ENCODE peak calls at places on chromosome 19, in six cellular contexts. A is IMR-90, L is K562, U is A549, V is GM12878, M is HepG2. H is an unnamed sample.

GRCh38 chr19:8618751-8619150 is 8.2 kb upstream of the ADAMTS10 start:
- DNase-seq in A (no peak), L (no peak), U (no peak), V (no peak), M (peak; percentile 53), H (no peak)

GRCh38 chr19:13797058-13797440 is 1.8 kb downstream of the ZSWIM4 start:
- DNase-seq in A (no peak), L (no peak), U (no peak), V (no peak), M (no peak), H (no peak)

GRCh38 chr19:58059003-58059671 is at the start of gene ZNF135:
- DNase-seq in A (peak; percentile 50), L (no peak), U (no peak), V (no peak), M (no peak), H (no peak)

GRCh38 chr19:10768369-10768768 is 50.5 kb downstream of the DNM2 start:
- DNase-seq in A (no peak), L (no peak), U (no peak), V (no peak), M (no peak), H (no peak)

GRCh38 chr19:15200575-15201364 is at the start of gene NOTCH3:
- DNase-seq in A (no peak), L (peak; percentile 46), U (no peak), V (no peak), M (no peak), H (peak; percentile 67)

GRCh38 chr19:5790573-5791520 is at the start of gene DUS3L:
- DNase-seq in A (peak; percentile 98), L (peak; percentile 96), U (peak; percentile 88), V (peak; percentile 98), M (peak; percentile 97), H (peak; percentile 96)

GRCh38 chr19:14463747-14464146 is 11.4 kb downstream of the PTGER1 start:
- DNase-seq in A (no peak), L (no peak), U (no peak), V (no peak), M (no peak), H (no peak)

GRCh38 chr19:33756177-33756576 is 40.5 kb upstream of the KCTD15 start:
- DNase-seq in A (no peak), L (no peak), U (no peak), V (no peak), M (no peak), H (no peak)

GRCh38 chr19:46704379-46705076 is 12.4 kb downstream of the PRKD2 start:
- DNase-seq in A (no peak), L (peak; percentile 81), U (peak; percentile 90), V (no peak), M (peak; percentile 29), H (peak; percentile 86)

GRCh38 chr19:46229442-46229841 is at the start of gene IGFL1:
- DNase-seq in A (no peak), L (no peak), U (no peak), V (no peak), M (no peak), H (no peak)

GRCh38 chr19:13962738-13963602 is 10.7 kb downstream of the DCAF15 start:
- DNase-seq in A (peak; percentile 60), L (no peak), U (no peak), V (no peak), M (no peak), H (no peak)

GRCh38 chr19:55454787-55455243 is 6.6 kb downstream of the ISOC2 start:
- DNase-seq in A (peak; percentile 22), L (peak; percentile 49), U (peak; percentile 92), V (no peak), M (peak; percentile 34), H (peak; percentile 59)

GRCh38 chr19:4581381-4582111 is 22.1 kb upstream of the SEMA6B start:
- DNase-seq in A (no peak), L (peak; percentile 94), U (no peak), V (no peak), M (no peak), H (peak; percentile 66)

GRCh38 chr19:4861147-4861546 is 6.3 kb downstream of the PLIN3 start:
- DNase-seq in A (no peak), L (peak; percentile 16), U (no peak), V (no peak), M (no peak), H (no peak)

GRCh38 chr19:46710687-46711086 is 6.2 kb downstream of the PRKD2 start:
- DNase-seq in A (no peak), L (peak; percentile 70), U (no peak), V (no peak), M (no peak), H (peak; percentile 45)

GRCh38 chr19:48368942-48369341 is 4.8 kb downstream of the SYNGR4 start:
- DNase-seq in A (no peak), L (no peak), U (no peak), V (no peak), M (no peak), H (no peak)

GRCh38 chr19:58514564-58515020 is 2.8 kb upstream of the SLC27A5 start:
- DNase-seq in A (no peak), L (no peak), U (no peak), V (no peak), M (no peak), H (no peak)

GRCh38 chr19:46984077-46985010 is 35.3 kb upstream of the NPAS1 start:
- DNase-seq in A (peak; percentile 50), L (no peak), U (peak; percentile 59), V (no peak), M (peak; percentile 90), H (no peak)

GRCh38 chr19:43652546-43652874 is 12.9 kb upstream of the CADM4 start:
- DNase-seq in A (no peak), L (no peak), U (no peak), V (no peak), M (no peak), H (no peak)

GRCh38 chr19:4636151-4636717 is 3.1 kb upstream of the TNFAIP8L1 start:
- DNase-seq in A (peak; percentile 34), L (peak; percentile 85), U (peak; percentile 65), V (no peak), M (no peak), H (peak; percentile 77)

GRCh38 chr19:15091918-15092753 is 10.1 kb downstream of the OR1I1 start:
- DNase-seq in A (peak; percentile 71), L (peak; percentile 53), U (no peak), V (no peak), M (peak; percentile 66), H (peak; percentile 39)

GRCh38 chr19:51272183-51272817 is 21.4 kb downstream of the SIGLECL1 start:
- DNase-seq in A (no peak), L (no peak), U (no peak), V (no peak), M (no peak), H (no peak)

GRCh38 chr19:54114340-54114826 is 1.1 kb downstream of the TFPT start:
- DNase-seq in A (peak; percentile 18), L (no peak), U (no peak), V (no peak), M (no peak), H (no peak)

GRCh38 chr19:58372311-58373133 is 8.3 kb downstream of the ZNF837 start:
- DNase-seq in A (no peak), L (no peak), U (no peak), V (no peak), M (no peak), H (no peak)

DNA sequence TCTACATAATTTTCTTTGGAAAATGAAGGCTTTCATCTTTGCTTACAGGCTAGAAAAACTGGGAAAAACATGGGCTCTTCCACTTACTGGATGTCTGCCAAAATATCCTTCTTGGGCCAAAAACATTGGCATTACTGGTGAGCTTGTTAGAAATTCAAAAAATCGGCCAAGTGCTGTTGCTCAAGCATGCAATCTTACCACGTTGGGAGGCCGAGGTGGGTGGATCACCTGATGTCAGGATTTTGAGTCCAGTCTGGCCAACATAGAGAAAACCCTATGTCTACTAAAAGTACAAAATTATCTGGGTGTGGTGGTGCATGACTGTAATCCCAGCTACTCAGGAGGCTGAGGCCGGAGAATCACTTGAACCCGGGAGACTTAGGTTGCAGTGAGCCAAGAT is 176.8 kb downstream of the ZNF737 start:
- DNase-seq in A (no peak), L (no peak), U (no peak), V (no peak), M (no peak), H (no peak)
- TF ChIP-seq BHLHE40 in A (no peak), L (no peak), U (no peak), V (no peak), M (no peak), H (no peak)

GRCh38 chr19:53013621-53014020 is at the start of gene ERVV-1:
- DNase-seq in A (peak; percentile 10), L (no peak), U (no peak), V (no peak), M (no peak), H (no peak)

GRCh38 chr19:53015159-53015558 is 1.4 kb downstream of the ERVV-1 start:
- DNase-seq in A (no peak), L (no peak), U (no peak), V (no peak), M (no peak), H (no peak)

GRCh38 chr19:53019684-53020083 is 6.0 kb downstream of the ERVV-1 start:
- DNase-seq in A (no peak), L (no peak), U (no peak), V (no peak), M (no peak), H (no peak)

GRCh38 chr19:53012006-53012405 is 1.7 kb upstream of the ERVV-1 start:
- DNase-seq in A (no peak), L (no peak), U (no peak), V (no peak), M (no peak), H (no peak)

GRCh38 chr19:53015730-53016129 is 2.0 kb downstream of the ERVV-1 start:
- DNase-seq in A (no peak), L (no peak), U (no peak), V (no peak), M (no peak), H (no peak)
- TF ChIP-seq BHLHE40 in A (no peak), L (no peak), U (no peak), V (no peak), M (no peak), H (no peak)

DNA sequence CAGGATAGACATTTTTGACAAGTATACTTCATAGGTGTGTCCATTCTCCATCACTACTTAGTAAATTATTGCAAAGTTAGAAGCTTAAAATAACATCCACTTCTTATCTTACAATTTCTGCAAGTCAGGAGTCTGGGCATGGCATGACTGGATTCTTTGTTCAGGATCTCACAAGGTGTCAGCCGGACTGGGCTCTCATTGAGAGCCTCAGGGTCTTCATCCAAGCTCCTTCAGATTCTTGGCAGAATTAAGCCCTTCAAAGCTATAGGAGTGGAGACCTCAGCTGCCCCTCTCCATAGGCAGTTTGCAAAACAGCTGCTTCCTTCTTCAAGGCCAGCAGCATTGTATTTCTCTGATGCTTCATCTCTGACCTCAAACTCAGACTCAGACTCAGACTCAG is 9.1 kb upstream of the SIN3B start:
- DNase-seq in A (no peak), L (no peak), U (no peak), V (no peak), M (no peak), H (no peak)
- TF ChIP-seq BHLHE40 in A (no peak), L (no peak), U (no peak), V (no peak), M (no peak), H (no peak)

DNA sequence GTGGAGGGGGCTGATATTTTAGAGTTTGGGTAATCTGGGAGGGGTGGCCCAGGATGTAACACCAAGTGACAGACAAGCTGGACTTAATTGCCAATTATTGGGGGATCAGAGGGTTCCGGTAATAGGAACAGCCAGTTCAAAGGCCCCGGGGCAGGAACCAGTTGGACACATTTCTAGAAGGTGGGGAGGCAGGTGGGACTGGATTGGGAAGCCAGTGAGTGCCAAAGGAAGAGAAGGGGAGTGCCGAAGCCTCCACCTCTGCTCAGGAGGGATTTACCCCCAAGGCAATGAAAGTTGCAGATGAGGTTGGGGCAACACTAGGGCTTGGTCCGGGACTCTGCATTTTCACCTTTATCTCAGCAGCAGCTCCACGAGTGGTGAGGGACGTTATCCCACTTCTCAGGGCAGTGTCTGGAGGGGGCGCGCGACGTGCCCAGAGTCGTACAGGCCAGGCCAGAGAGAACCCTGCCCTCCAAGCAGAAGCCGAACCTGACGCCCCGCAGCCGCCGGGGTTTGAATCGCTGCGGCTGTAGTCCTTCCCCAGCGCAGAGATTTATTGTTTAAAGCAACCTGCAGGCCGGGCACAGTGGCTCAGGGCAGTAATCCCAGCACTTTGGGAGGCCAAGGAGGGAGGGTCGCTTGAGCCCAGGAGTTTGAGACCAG is 5.7 kb upstream of the JUND start:
- DNase-seq in A (no peak), L (no peak), U (no peak), V (no peak), M (no peak), H (no peak)
- TF ChIP-seq BHLHE40 in A (no peak), L (no peak), U (no peak), V (no peak), M (no peak), H (no peak)

H was measured in HEK293T.